ENCODE peak calls at places on chromosome 14, in six cellular contexts. One of them, this sample, is unnamed.

GRCh38 chr14:28571636-28572035 is 195.0 kb upstream of the FOXG1 start:
- DNase-seq in fibroblast of villous mesenchyme: no peak
- DNase-seq in CD4-positive, alpha-beta T cell: no peak
- DNase-seq in AG09309: no peak
- DNase-seq in spleen: no peak
- DNase-seq in PC-3: peak
- DNase-seq in this sample: no peak

GRCh38 chr14:55245657-55246268 is 25.5 kb upstream of the FBXO34 start:
- DNase-seq in fibroblast of villous mesenchyme: peak
- DNase-seq in CD4-positive, alpha-beta T cell: no peak
- DNase-seq in AG09309: no peak
- DNase-seq in spleen: no peak
- DNase-seq in PC-3: peak
- DNase-seq in this sample: no peak

GRCh38 chr14:104320611-104321086 is 182.3 kb downstream of the KIF26A start:
- DNase-seq in fibroblast of villous mesenchyme: no peak
- DNase-seq in CD4-positive, alpha-beta T cell: peak
- DNase-seq in AG09309: no peak
- DNase-seq in spleen: peak
- DNase-seq in PC-3: no peak
- DNase-seq in this sample: no peak

GRCh38 chr14:69612014-69612758 is 790 bp downstream of the SUSD6 start:
- DNase-seq in fibroblast of villous mesenchyme: peak
- DNase-seq in CD4-positive, alpha-beta T cell: peak
- DNase-seq in AG09309: no peak
- DNase-seq in spleen: peak
- DNase-seq in PC-3: peak
- DNase-seq in this sample: peak

GRCh38 chr14:64196668-64197411 is 97.3 kb downstream of the ESR2 start:
- DNase-seq in fibroblast of villous mesenchyme: peak
- DNase-seq in CD4-positive, alpha-beta T cell: no peak
- DNase-seq in AG09309: peak
- DNase-seq in spleen: peak
- DNase-seq in PC-3: no peak
- DNase-seq in this sample: no peak

GRCh38 chr14:50520947-50521815 is 11.2 kb downstream of the MAP4K5 start:
- DNase-seq in fibroblast of villous mesenchyme: peak
- DNase-seq in CD4-positive, alpha-beta T cell: no peak
- DNase-seq in AG09309: peak
- DNase-seq in spleen: no peak
- DNase-seq in PC-3: peak
- DNase-seq in this sample: no peak

GRCh38 chr14:89616425-89617141 is 199.6 kb upstream of the FOXN3 start:
- DNase-seq in fibroblast of villous mesenchyme: peak
- DNase-seq in CD4-positive, alpha-beta T cell: no peak
- DNase-seq in AG09309: no peak
- DNase-seq in spleen: no peak
- DNase-seq in PC-3: no peak
- DNase-seq in this sample: no peak

GRCh38 chr14:50667491-50668007 is 557 bp downstream of the SAV1 start:
- DNase-seq in fibroblast of villous mesenchyme: no peak
- DNase-seq in CD4-positive, alpha-beta T cell: no peak
- DNase-seq in AG09309: no peak
- DNase-seq in spleen: no peak
- DNase-seq in PC-3: peak
- DNase-seq in this sample: no peak

GRCh38 chr14:90060965-90061848 is 587 bp upstream of the KCNK13 start:
- DNase-seq in fibroblast of villous mesenchyme: no peak
- DNase-seq in CD4-positive, alpha-beta T cell: no peak
- DNase-seq in AG09309: no peak
- DNase-seq in spleen: no peak
- DNase-seq in PC-3: no peak
- DNase-seq in this sample: no peak

GRCh38 chr14:47438650-47439140 is 236.7 kb downstream of the MDGA2 start:
- DNase-seq in fibroblast of villous mesenchyme: no peak
- DNase-seq in CD4-positive, alpha-beta T cell: no peak
- DNase-seq in AG09309: no peak
- DNase-seq in spleen: no peak
- DNase-seq in PC-3: peak
- DNase-seq in this sample: no peak

GRCh38 chr14:61229475-61229888 is 51.7 kb downstream of the TMEM30B start:
- DNase-seq in fibroblast of villous mesenchyme: no peak
- DNase-seq in CD4-positive, alpha-beta T cell: no peak
- DNase-seq in AG09309: no peak
- DNase-seq in spleen: no peak
- DNase-seq in PC-3: peak
- DNase-seq in this sample: no peak

GRCh38 chr14:49461529-49462401 is 124.4 kb downstream of the RPS29 start:
- DNase-seq in fibroblast of villous mesenchyme: peak
- DNase-seq in CD4-positive, alpha-beta T cell: no peak
- DNase-seq in AG09309: peak
- DNase-seq in spleen: no peak
- DNase-seq in PC-3: peak
- DNase-seq in this sample: no peak

GRCh38 chr14:85428926-85429325 is 101.0 kb upstream of the FLRT2 start:
- DNase-seq in fibroblast of villous mesenchyme: no peak
- DNase-seq in CD4-positive, alpha-beta T cell: no peak
- DNase-seq in AG09309: no peak
- DNase-seq in spleen: no peak
- DNase-seq in PC-3: no peak
- DNase-seq in this sample: no peak

GRCh38 chr14:33254342-33254741 is 315.7 kb downstream of the NPAS3 start:
- DNase-seq in fibroblast of villous mesenchyme: no peak
- DNase-seq in CD4-positive, alpha-beta T cell: no peak
- DNase-seq in AG09309: no peak
- DNase-seq in spleen: no peak
- DNase-seq in PC-3: no peak
- DNase-seq in this sample: no peak

GRCh38 chr14:64786296-64787149 is 82.3 kb downstream of the PLEKHG3 start:
- DNase-seq in fibroblast of villous mesenchyme: peak
- DNase-seq in CD4-positive, alpha-beta T cell: no peak
- DNase-seq in AG09309: no peak
- DNase-seq in spleen: no peak
- DNase-seq in PC-3: no peak
- DNase-seq in this sample: no peak

GRCh38 chr14:64720190-64720589 is 16.0 kb downstream of the PLEKHG3 start:
- DNase-seq in fibroblast of villous mesenchyme: peak
- DNase-seq in CD4-positive, alpha-beta T cell: no peak
- DNase-seq in AG09309: peak
- DNase-seq in spleen: no peak
- DNase-seq in PC-3: peak
- DNase-seq in this sample: peak

GRCh38 chr14:75063491-75064204 is at the start of gene ACYP1:
- DNase-seq in fibroblast of villous mesenchyme: peak
- DNase-seq in CD4-positive, alpha-beta T cell: peak
- DNase-seq in AG09309: no peak
- DNase-seq in spleen: peak
- DNase-seq in PC-3: peak
- DNase-seq in this sample: peak

GRCh38 chr14:100295376-100296105 is 10.7 kb downstream of the SLC25A29 start:
- DNase-seq in fibroblast of villous mesenchyme: no peak
- DNase-seq in CD4-positive, alpha-beta T cell: no peak
- DNase-seq in AG09309: no peak
- DNase-seq in spleen: peak
- DNase-seq in PC-3: no peak
- DNase-seq in this sample: peak

GRCh38 chr14:100292776-100293461 is 13.3 kb downstream of the SLC25A29 start:
- DNase-seq in fibroblast of villous mesenchyme: no peak
- DNase-seq in CD4-positive, alpha-beta T cell: peak
- DNase-seq in AG09309: no peak
- DNase-seq in spleen: peak
- DNase-seq in PC-3: no peak
- DNase-seq in this sample: peak

GRCh38 chr14:100293497-100294212 is 12.6 kb downstream of the SLC25A29 start:
- DNase-seq in fibroblast of villous mesenchyme: no peak
- DNase-seq in CD4-positive, alpha-beta T cell: peak
- DNase-seq in AG09309: no peak
- DNase-seq in spleen: peak
- DNase-seq in PC-3: no peak
- DNase-seq in this sample: peak

GRCh38 chr14:100294963-100295330 is 11.3 kb downstream of the SLC25A29 start:
- DNase-seq in fibroblast of villous mesenchyme: no peak
- DNase-seq in CD4-positive, alpha-beta T cell: no peak
- DNase-seq in AG09309: no peak
- DNase-seq in spleen: peak
- DNase-seq in PC-3: no peak
- DNase-seq in this sample: no peak

GRCh38 chr14:100294213-100294962 is 11.9 kb downstream of the SLC25A29 start:
- DNase-seq in fibroblast of villous mesenchyme: no peak
- DNase-seq in CD4-positive, alpha-beta T cell: peak
- DNase-seq in AG09309: no peak
- DNase-seq in spleen: peak
- DNase-seq in PC-3: no peak
- DNase-seq in this sample: peak
- TF ChIP-seq CTCF in fibroblast of villous mesenchyme: no peak
- TF ChIP-seq CTCF in CD4-positive, alpha-beta T cell: no peak
- TF ChIP-seq CTCF in AG09309: no peak
- TF ChIP-seq CTCF in spleen: no peak
- TF ChIP-seq CTCF in PC-3: no peak
- TF ChIP-seq CTCF in this sample: no peak

GRCh38 chr14:34691173-34691572 is 23.2 kb downstream of the CFL2 start:
- DNase-seq in fibroblast of villous mesenchyme: no peak
- DNase-seq in CD4-positive, alpha-beta T cell: no peak
- DNase-seq in AG09309: no peak
- DNase-seq in spleen: no peak
- DNase-seq in PC-3: no peak
- DNase-seq in this sample: no peak

GRCh38 chr14:34688470-34689206 is 25.8 kb downstream of the CFL2 start:
- DNase-seq in fibroblast of villous mesenchyme: no peak
- DNase-seq in CD4-positive, alpha-beta T cell: no peak
- DNase-seq in AG09309: no peak
- DNase-seq in spleen: no peak
- DNase-seq in PC-3: no peak
- DNase-seq in this sample: no peak

GRCh38 chr14:34693228-34693939 is 21.0 kb downstream of the CFL2 start:
- DNase-seq in fibroblast of villous mesenchyme: no peak
- DNase-seq in CD4-positive, alpha-beta T cell: no peak
- DNase-seq in AG09309: no peak
- DNase-seq in spleen: no peak
- DNase-seq in PC-3: peak
- DNase-seq in this sample: peak

GRCh38 chr14:34692898-34693227 is 21.5 kb downstream of the CFL2 start:
- DNase-seq in fibroblast of villous mesenchyme: no peak
- DNase-seq in CD4-positive, alpha-beta T cell: no peak
- DNase-seq in AG09309: no peak
- DNase-seq in spleen: no peak
- DNase-seq in PC-3: no peak
- DNase-seq in this sample: no peak

GRCh38 chr14:34692348-34692747 is 22.0 kb downstream of the CFL2 start:
- DNase-seq in fibroblast of villous mesenchyme: peak
- DNase-seq in CD4-positive, alpha-beta T cell: no peak
- DNase-seq in AG09309: peak
- DNase-seq in spleen: no peak
- DNase-seq in PC-3: no peak
- DNase-seq in this sample: no peak
- TF ChIP-seq CTCF in fibroblast of villous mesenchyme: no peak
- TF ChIP-seq CTCF in CD4-positive, alpha-beta T cell: no peak
- TF ChIP-seq CTCF in AG09309: no peak
- TF ChIP-seq CTCF in spleen: no peak
- TF ChIP-seq CTCF in PC-3: no peak
- TF ChIP-seq CTCF in this sample: no peak

DNA sequence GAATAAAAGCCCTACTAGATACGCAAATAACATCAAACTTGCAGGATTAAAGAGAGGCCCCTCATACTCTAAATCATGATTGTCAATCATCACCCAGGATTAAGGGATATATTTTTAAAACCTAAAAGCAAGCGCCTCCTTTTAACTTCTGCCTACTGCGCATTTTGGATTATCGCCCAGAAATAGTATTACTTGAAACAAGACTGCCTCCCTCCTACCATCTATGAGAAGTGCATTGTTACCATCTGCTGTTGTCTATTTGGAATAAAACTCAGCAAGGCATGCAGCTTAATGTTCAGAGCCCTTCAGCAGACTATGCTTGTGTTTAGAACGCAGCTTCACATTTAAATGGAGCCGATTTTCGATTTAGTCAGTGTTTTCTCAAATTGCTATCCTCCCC is 79.6 kb downstream of the EXOC5 start:
- DNase-seq in fibroblast of villous mesenchyme: peak
- DNase-seq in CD4-positive, alpha-beta T cell: no peak
- DNase-seq in AG09309: no peak
- DNase-seq in spleen: no peak
- DNase-seq in PC-3: peak
- DNase-seq in this sample: no peak
- TF ChIP-seq CTCF in fibroblast of villous mesenchyme: peak
- TF ChIP-seq CTCF in CD4-positive, alpha-beta T cell: no peak
- TF ChIP-seq CTCF in AG09309: peak
- TF ChIP-seq CTCF in spleen: no peak
- TF ChIP-seq CTCF in PC-3: peak
- TF ChIP-seq CTCF in this sample: peak

DNA sequence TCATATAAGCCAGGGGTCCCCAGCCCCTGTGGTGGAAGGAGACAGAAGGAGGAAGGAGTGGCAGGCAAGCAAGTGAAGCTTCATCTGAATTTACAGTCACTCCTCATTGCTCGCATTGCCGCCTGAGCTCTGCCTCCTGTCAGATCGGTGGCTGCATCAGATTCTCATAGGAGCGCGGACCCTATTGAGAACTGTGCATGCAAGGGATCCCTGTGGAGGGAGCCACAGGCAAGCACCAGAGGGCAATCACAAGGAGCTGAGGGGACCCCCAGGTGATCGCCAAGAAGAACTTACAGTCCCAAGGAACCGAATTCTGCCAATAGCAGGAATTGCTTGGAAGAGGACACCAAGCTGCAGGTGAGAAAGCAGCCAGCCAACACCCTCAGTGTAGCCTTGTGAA is 33.2 kb upstream of the VRK1 start:
- DNase-seq in fibroblast of villous mesenchyme: no peak
- DNase-seq in CD4-positive, alpha-beta T cell: no peak
- DNase-seq in AG09309: no peak
- DNase-seq in spleen: no peak
- DNase-seq in PC-3: no peak
- DNase-seq in this sample: no peak
- TF ChIP-seq CTCF in fibroblast of villous mesenchyme: no peak
- TF ChIP-seq CTCF in CD4-positive, alpha-beta T cell: no peak
- TF ChIP-seq CTCF in AG09309: no peak
- TF ChIP-seq CTCF in spleen: no peak
- TF ChIP-seq CTCF in PC-3: no peak
- TF ChIP-seq CTCF in this sample: no peak

GRCh38 chr14:53409289-53409688 is 256.2 kb upstream of the DDHD1 start:
- DNase-seq in fibroblast of villous mesenchyme: peak
- DNase-seq in CD4-positive, alpha-beta T cell: no peak
- DNase-seq in AG09309: no peak
- DNase-seq in spleen: no peak
- DNase-seq in PC-3: no peak
- DNase-seq in this sample: no peak

GRCh38 chr14:53409974-53410373 is 256.9 kb upstream of the DDHD1 start:
- DNase-seq in fibroblast of villous mesenchyme: peak
- DNase-seq in CD4-positive, alpha-beta T cell: no peak
- DNase-seq in AG09309: no peak
- DNase-seq in spleen: no peak
- DNase-seq in PC-3: no peak
- DNase-seq in this sample: no peak

GRCh38 chr14:53411110-53411509 is 258.0 kb upstream of the DDHD1 start:
- DNase-seq in fibroblast of villous mesenchyme: peak
- DNase-seq in CD4-positive, alpha-beta T cell: no peak
- DNase-seq in AG09309: peak
- DNase-seq in spleen: no peak
- DNase-seq in PC-3: no peak
- DNase-seq in this sample: no peak

GRCh38 chr14:53408175-53408879 is 255.2 kb upstream of the DDHD1 start:
- DNase-seq in fibroblast of villous mesenchyme: no peak
- DNase-seq in CD4-positive, alpha-beta T cell: no peak
- DNase-seq in AG09309: no peak
- DNase-seq in spleen: no peak
- DNase-seq in PC-3: no peak
- DNase-seq in this sample: no peak

GRCh38 chr14:53412819-53413664 is 259.9 kb upstream of the DDHD1 start:
- DNase-seq in fibroblast of villous mesenchyme: no peak
- DNase-seq in CD4-positive, alpha-beta T cell: no peak
- DNase-seq in AG09309: no peak
- DNase-seq in spleen: no peak
- DNase-seq in PC-3: peak
- DNase-seq in this sample: no peak
- TF ChIP-seq CTCF in fibroblast of villous mesenchyme: peak
- TF ChIP-seq CTCF in CD4-positive, alpha-beta T cell: no peak
- TF ChIP-seq CTCF in AG09309: peak
- TF ChIP-seq CTCF in spleen: no peak
- TF ChIP-seq CTCF in PC-3: peak
- TF ChIP-seq CTCF in this sample: no peak

This sample was measured in psoas muscle.